ENCODE peak calls at places on chromosomes 12 and 14, in eight cellular contexts. P is K562, X is body of pancreas, S is ovary, O is prostate gland, U is IMR-90, Y is tibial nerve, H is esophagus squamous epithelium. Q is an unnamed sample.

GRCh38 chr14:44422699-44423098 is 84.4 kb downstream of the FSCB start:
- DNase-seq in P (no peak), X (no peak), S (no peak), O (no peak), U (no peak), Y (no peak), H (no peak), Q (no peak)

GRCh38 chr14:100263141-100263540 is 24.2 kb downstream of the YY1 start:
- DNase-seq in P (no peak), X (no peak), S (no peak), O (no peak), U (no peak), Y (no peak), H (no peak), Q (no peak)

GRCh38 chr14:102504302-102504950 is 5.2 kb downstream of the ANKRD9 start:
- DNase-seq in P (peak; percentile 29), X (no peak), S (no peak), O (no peak), U (no peak), Y (no peak), H (no peak), Q (no peak)

GRCh38 chr12:23950011-23950774 is 723 bp upstream of the SOX5 start:
- DNase-seq in P (no peak), X (no peak), S (no peak), O (no peak), U (peak; percentile 16), Y (no peak), H (no peak), Q (peak; percentile 16)

GRCh38 chr12:83434600-83434999 is 747.9 kb downstream of the TMTC2 start:
- DNase-seq in P (no peak), X (no peak), S (no peak), O (no peak), U (no peak), Y (no peak), H (no peak), Q (no peak)

GRCh38 chr14:38197761-38198345 is 9.9 kb upstream of the SSTR1 start:
- DNase-seq in P (no peak), X (no peak), S (no peak), O (no peak), U (peak; percentile 65), Y (no peak), H (no peak), Q (no peak)

GRCh38 chr14:76904100-76904739 is 78.0 kb downstream of the LRRC74A start:
- DNase-seq in P (no peak), X (no peak), S (peak; percentile 80), O (no peak), U (peak; percentile 98), Y (no peak), H (no peak), Q (peak; percentile 57)

GRCh38 chr14:69692542-69693053 is 74.3 kb upstream of the SRSF5 start:
- DNase-seq in P (no peak), X (no peak), S (no peak), O (no peak), U (no peak), Y (no peak), H (no peak), Q (no peak)

GRCh38 chr14:35991356-35991755 is 165.2 kb downstream of the BRMS1L start:
- DNase-seq in P (no peak), X (no peak), S (no peak), O (no peak), U (no peak), Y (no peak), H (no peak), Q (peak; percentile 63)

GRCh38 chr12:6460751-6461371 is 9.0 kb downstream of the TAPBPL start:
- DNase-seq in P (no peak), X (no peak), S (no peak), O (no peak), U (no peak), Y (no peak), H (no peak), Q (no peak)

GRCh38 chr12:6355491-6356373 is 13.9 kb upstream of the TNFRSF1A start:
- DNase-seq in P (no peak), X (no peak), S (no peak), O (no peak), U (no peak), Y (no peak), H (no peak), Q (no peak)

GRCh38 chr12:43806737-43807072 is 588 bp upstream of the TWF1 start:
- DNase-seq in P (no peak), X (no peak), S (no peak), O (no peak), U (no peak), Y (no peak), H (no peak), Q (no peak)

GRCh38 chr14:92945959-92946846 is 23.3 kb downstream of the CHGA start:
- DNase-seq in P (no peak), X (peak; percentile 53), S (peak; percentile 63), O (peak; percentile 63), U (peak; percentile 60), Y (peak; percentile 47), H (peak; percentile 12), Q (peak; percentile 21)

GRCh38 chr14:45201908-45202307 is 51.1 kb downstream of the MIS18BP1 start:
- DNase-seq in P (no peak), X (no peak), S (no peak), O (no peak), U (no peak), Y (no peak), H (no peak), Q (no peak)

GRCh38 chr12:128810182-128811127 is 13.3 kb downstream of the SLC15A4 start:
- DNase-seq in P (no peak), X (no peak), S (no peak), O (no peak), U (no peak), Y (no peak), H (no peak), Q (no peak)
- H3K27ac ChIP-seq in P (no peak overlapping the region), X (no peak overlapping the region), S (no peak overlapping the region), O (no peak overlapping the region), U (no peak overlapping the region), Y (peak overlapping the region; percentile 77), H (peak overlapping the region; percentile 85), Q (no peak overlapping the region)

DNA sequence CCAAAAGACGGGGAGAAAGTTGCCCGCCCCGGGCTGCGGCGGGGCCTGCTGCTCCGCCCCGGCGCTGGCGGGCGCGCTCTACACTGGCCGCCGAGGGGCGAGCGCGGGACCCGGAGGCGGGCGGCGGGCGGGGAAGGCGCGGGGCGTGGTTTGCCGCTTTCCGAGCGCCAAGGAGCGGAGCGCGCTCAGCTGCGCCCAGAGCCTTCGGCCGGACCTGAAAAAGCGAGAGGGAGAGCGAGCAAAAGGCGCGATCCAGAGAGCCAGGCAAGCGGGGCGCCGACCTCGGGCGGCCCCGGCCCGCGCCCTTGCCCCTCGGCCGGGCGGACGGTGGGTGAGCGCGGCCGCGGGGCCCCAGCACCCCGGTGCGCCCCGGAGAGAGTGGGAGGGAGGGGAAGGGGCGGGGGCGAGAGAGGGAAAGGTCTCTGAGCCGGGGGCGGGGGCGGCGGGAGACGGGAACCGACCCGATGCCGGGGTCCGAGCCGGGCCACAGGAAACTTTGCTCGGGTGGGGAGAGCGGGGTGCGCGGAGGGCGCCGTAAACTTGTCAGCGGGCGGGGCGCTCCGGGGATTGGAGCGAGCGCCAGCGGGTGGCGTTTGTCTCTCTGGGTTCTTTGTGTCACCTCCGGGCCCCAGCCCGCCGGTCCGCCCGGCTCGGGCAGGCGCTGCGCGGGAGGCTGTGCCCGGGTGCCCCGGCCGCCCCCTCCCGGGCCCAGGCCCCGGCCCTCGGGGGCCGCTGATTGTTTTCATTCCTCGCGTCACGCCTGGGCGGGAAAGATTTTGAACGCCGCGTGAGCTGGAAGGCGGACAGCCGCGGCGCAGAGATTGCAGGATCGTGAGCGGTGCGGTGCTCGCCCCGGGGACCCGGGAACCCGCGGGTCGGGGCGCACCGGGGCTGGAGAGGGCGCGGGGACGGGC is at the start of gene SYNE2:
- DNase-seq in P (peak; percentile 55), X (peak; percentile 82), S (peak; percentile 90), O (peak; percentile 80), U (peak; percentile 65), Y (peak; percentile 62), H (no peak), Q (peak; percentile 85)
- TF ChIP-seq POLR2A in P (no peak), X (peak; percentile 39), S (peak; percentile 58), O (peak; percentile 62), U (no peak), Y (peak; percentile 60), H (no peak), Q (peak; percentile 97)

DNA sequence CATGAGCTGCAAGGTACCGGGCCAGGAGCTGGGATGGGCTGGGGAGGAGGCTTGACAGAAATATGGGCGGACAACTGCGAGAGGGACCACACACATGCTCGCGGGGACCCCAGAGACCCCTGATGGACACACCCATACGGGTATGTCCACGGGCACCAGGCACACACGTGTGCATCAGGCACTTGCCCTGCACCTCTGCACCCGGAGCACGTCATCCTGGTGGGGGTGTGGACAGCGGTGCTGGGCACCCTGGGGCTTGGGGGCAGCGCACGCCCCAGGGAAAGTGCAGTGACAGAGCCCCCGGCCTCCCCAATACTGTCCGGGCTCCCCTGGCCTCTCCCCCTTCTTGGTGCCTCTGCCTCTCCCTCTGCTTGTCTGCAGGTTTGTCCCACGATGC is 1.7 kb upstream of the CRIP1 start:
- DNase-seq in P (no peak), X (no peak), S (no peak), O (no peak), U (no peak), Y (no peak), H (no peak), Q (no peak)
- H3K4me1 ChIP-seq in P (peaks cover 12% of the 10 kb centered on the region), X (peaks cover 84% of the 10 kb centered on the region), S (peaks cover 15% of the 10 kb centered on the region), O (peaks cover 27% of the 10 kb centered on the region), U (peaks cover 15% of the 10 kb centered on the region), Y (peaks cover 100% of the 10 kb centered on the region), H (peaks cover 100% of the 10 kb centered on the region), Q (peaks cover 95% of the 10 kb centered on the region)

GRCh38 chr14:29454026-29454693 is 473.5 kb downstream of the PRKD1 start:
- DNase-seq in P (no peak), X (no peak), S (no peak), O (no peak), U (peak; percentile 30), Y (no peak), H (no peak), Q (no peak)

GRCh38 chr14:29458547-29458946 is 469.1 kb downstream of the PRKD1 start:
- DNase-seq in P (no peak), X (no peak), S (no peak), O (no peak), U (no peak), Y (no peak), H (no peak), Q (no peak)

GRCh38 chr14:29453045-29453444 is 474.6 kb downstream of the PRKD1 start:
- DNase-seq in P (no peak), X (no peak), S (no peak), O (no peak), U (no peak), Y (no peak), H (no peak), Q (no peak)
- H3K27ac ChIP-seq in P (no peak overlapping the region), X (no peak overlapping the region), S (no peak overlapping the region), O (no peak overlapping the region), U (no peak overlapping the region), Y (no peak overlapping the region), H (no peak overlapping the region), Q (no peak overlapping the region)

GRCh38 chr12:122080149-122081107 is 1.9 kb downstream of the MLXIP start:
- DNase-seq in P (no peak), X (peak; percentile 66), S (peak; percentile 69), O (peak; percentile 60), U (peak; percentile 86), Y (peak; percentile 44), H (no peak), Q (peak; percentile 84)
- TF ChIP-seq POLR2A in P (no peak), X (peak; percentile 86), S (peak; percentile 51), O (peak; percentile 42), U (peak; percentile 56), Y (peak; percentile 37), H (peak; percentile 76), Q (no peak)

Q was measured in thyroid gland.